ENCODE peak calls at places on chromosomes 3 and 15, in six cellular contexts. I, M, A, N, K and U are unnamed samples.

GRCh38 chr3:160150525-160150924 is 74.7 kb upstream of the C3orf80 start:
- DNase-seq in M (no peak), A (peak; percentile 70), K (peak; percentile 57), N (no peak), I (no peak), U (no peak)

GRCh38 chr3:41893977-41894376 is 67.9 kb downstream of the ULK4 start:
- DNase-seq in N (no peak), M (no peak), I (peak; percentile 11), K (peak; percentile 67), A (peak; percentile 42), U (no peak)

GRCh38 chr3:151838574-151839312 is 24.8 kb downstream of the AADAC start:
- DNase-seq in M (peak; percentile 30), K (peak; percentile 83), N (peak; percentile 65), A (peak; percentile 74), I (peak; percentile 75), U (no peak)

GRCh38 chr3:191238321-191238817 is 39.3 kb downstream of the OSTN start:
- DNase-seq in N (peak; percentile 45), I (no peak), A (peak; percentile 61), M (no peak), K (peak; percentile 37), U (no peak)

GRCh38 chr15:77804210-77804609 is 171.5 kb upstream of the LINGO1 start:
- DNase-seq in N (no peak), A (no peak), M (no peak), I (no peak), K (no peak), U (no peak)

GRCh38 chr3:49673715-49674490 is at the start of gene APEH:
- DNase-seq in N (peak; percentile 93), A (peak; percentile 98), I (peak; percentile 97), K (peak; percentile 97), M (peak; percentile 97), U (peak; percentile 99)

GRCh38 chr3:36434682-36435426 is 54.5 kb downstream of the STAC start:
- DNase-seq in M (no peak), A (no peak), K (peak; percentile 82), I (no peak), N (no peak), U (no peak)

GRCh38 chr3:134938024-134938525 is 143.0 kb downstream of the EPHB1 start:
- DNase-seq in I (no peak), A (no peak), M (no peak), N (no peak), K (no peak), U (no peak)

GRCh38 chr15:80152180-80152895 is 461 bp upstream of the FAH start:
- DNase-seq in I (peak; percentile 98), A (peak; percentile 88), K (peak; percentile 94), N (peak; percentile 88), M (peak; percentile 75), U (peak; percentile 91)

GRCh38 chr15:89139613-89140499 is 51.6 kb downstream of the ABHD2 start:
- DNase-seq in A (no peak), N (no peak), I (peak; percentile 43), M (no peak), K (peak; percentile 45), U (no peak)

GRCh38 chr3:146026547-146026946 is 134.4 kb downstream of the PLOD2 start:
- DNase-seq in M (no peak), K (no peak), N (no peak), I (no peak), A (no peak), U (no peak)
- TF ChIP-seq CTCF in M (no peak), K (peak; percentile 17), N (no peak), I (no peak), A (peak; percentile 38), U (no peak)

GRCh38 chr3:174356596-174356995 is 502.5 kb upstream of the NAALADL2 start:
- DNase-seq in K (no peak), N (no peak), M (no peak), A (no peak), I (no peak), U (no peak)

GRCh38 chr3:174352227-174352626 is 506.9 kb upstream of the NAALADL2 start:
- DNase-seq in I (no peak), K (no peak), M (no peak), N (no peak), A (no peak), U (no peak)

GRCh38 chr3:174358252-174358651 is 500.9 kb upstream of the NAALADL2 start:
- DNase-seq in M (no peak), A (no peak), N (no peak), K (no peak), I (no peak), U (no peak)

DNA sequence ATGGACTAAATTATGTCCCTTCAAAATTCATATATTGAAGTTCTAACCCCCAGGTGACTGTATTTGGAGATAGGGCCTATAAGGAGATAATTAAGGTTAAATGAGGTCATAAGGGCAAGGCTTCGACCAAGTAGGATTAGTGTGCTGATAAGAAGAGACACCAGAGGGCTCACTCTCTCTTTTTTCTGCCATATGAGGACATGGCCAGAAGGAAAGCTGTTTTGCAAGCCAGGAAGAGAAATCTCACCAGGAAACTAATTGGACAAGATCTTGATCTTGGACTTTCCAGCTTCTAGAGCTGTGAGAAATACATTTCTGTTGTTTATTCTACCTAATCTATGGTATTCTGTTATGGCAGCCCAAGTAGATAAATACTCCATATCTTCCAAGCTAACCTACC is 503.6 kb upstream of the NAALADL2 start:
- DNase-seq in M (no peak), N (no peak), I (no peak), A (peak; percentile 36), K (peak; percentile 40), U (no peak)
- TF ChIP-seq CTCF in M (peak; percentile 24), N (peak; percentile 23), I (peak; percentile 5), A (peak; percentile 67), K (peak; percentile 38), U (peak; percentile 19)

GRCh38 chr3:40872562-40872961 is 326.7 kb upstream of the CTNNB1 start:
- DNase-seq in M (no peak), I (no peak), A (no peak), K (no peak), N (no peak), U (no peak)

GRCh38 chr3:40869013-40869412 is 330.3 kb upstream of the CTNNB1 start:
- DNase-seq in I (no peak), N (no peak), K (no peak), A (no peak), M (no peak), U (no peak)

GRCh38 chr3:40867826-40868225 is 331.5 kb upstream of the CTNNB1 start:
- DNase-seq in A (no peak), I (no peak), M (no peak), N (no peak), K (no peak), U (no peak)

GRCh38 chr3:40871411-40871810 is 327.9 kb upstream of the CTNNB1 start:
- DNase-seq in I (no peak), M (no peak), N (no peak), A (no peak), K (no peak), U (no peak)

DNA sequence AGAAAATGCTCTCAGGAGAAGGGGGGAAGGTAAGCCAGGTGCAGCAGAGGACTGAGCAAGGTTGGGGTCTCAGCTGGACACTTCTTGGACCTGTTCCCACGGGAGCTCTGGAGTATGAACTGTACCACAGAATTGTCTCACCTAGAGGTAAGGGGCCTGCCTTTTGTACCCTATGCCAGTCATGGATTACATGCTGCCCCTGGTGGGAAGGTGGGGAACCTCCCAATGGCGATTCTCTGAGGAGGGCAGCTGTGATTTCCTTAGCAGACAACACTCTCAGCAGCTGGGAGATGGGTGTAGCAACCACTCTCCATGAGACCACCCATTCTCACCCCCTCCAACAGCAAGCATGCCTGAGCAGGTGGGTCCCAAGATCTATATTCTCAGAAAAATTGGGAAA is 329.4 kb upstream of the CTNNB1 start:
- DNase-seq in A (no peak), N (no peak), M (no peak), I (no peak), K (no peak), U (no peak)
- TF ChIP-seq CTCF in A (no peak), N (no peak), M (peak; percentile 27), I (no peak), K (no peak), U (peak; percentile 8)

DNA sequence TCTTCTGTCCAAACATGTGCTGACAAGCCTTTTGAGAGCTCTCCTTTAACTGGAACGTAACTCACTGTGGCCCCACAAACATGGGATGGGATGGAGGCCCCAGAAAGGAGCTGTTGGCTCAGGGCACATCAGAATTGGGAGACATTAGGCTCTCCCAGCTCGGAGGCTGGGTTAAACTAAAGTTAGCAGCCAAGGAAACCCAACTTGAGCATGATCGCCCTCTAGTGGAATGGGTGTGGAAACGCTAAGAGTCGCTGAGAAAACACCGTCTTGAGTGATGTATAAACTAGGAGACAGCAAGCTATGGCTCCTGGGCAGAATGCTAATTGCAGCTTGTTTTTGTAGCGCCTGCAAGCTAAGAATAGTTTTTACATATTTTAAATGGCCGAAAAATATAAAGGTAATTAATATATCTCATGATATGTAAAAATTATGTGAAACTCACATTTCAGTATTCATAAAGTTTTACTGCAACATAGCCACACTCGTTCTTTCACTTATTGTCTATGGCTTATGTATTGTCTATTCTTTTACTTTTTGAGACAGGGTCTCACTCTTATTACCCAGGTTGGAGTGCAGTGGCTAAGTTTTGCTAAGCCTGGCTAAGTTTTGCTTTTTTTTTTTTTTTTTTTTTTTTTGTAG is 138.8 kb upstream of the HACD2 start:
- DNase-seq in A (peak; percentile 80), K (peak; percentile 79), N (peak; percentile 63), M (peak; percentile 29), I (peak; percentile 62), U (peak; percentile 18)
- TF ChIP-seq CTCF in A (peak; percentile 87), K (peak; percentile 90), N (peak; percentile 92), M (peak; percentile 93), I (peak; percentile 74), U (peak; percentile 80)

GRCh38 chr3:52013802-52014598 is 18.3 kb upstream of the RPL29 start:
- DNase-seq in N (no peak), A (no peak), I (no peak), M (no peak), K (no peak), U (no peak)
- TF ChIP-seq CTCF in N (no peak), A (no peak), I (no peak), M (peak; percentile 6), K (no peak), U (no peak)